ENCODE peak calls at places on chromosome 4, in six cellular contexts. G is mesendoderm, W is PC-9, C is cardiac muscle cell, L is HCT116, A is stomach. T is an unnamed sample.
A peak's percentile ranks its signal among the peaks of the same experiment; 100 is the strongest.

GRCh38 chr4:55545133-55545532 is 1.6 kb downstream of the CLOCK start:
- DNase-seq in G (peak; percentile 22), A (no peak), W (no peak), C (peak; percentile 15), L (peak; percentile 28), T (no peak)

GRCh38 chr4:159540501-159540900 is 437.6 kb downstream of the RAPGEF2 start:
- DNase-seq in C (no peak), L (no peak), G (peak; percentile 36), A (no peak), W (no peak), T (no peak)

GRCh38 chr4:20305976-20306375 is 54.3 kb downstream of the SLIT2 start:
- DNase-seq in C (peak; percentile 64), G (no peak), A (no peak), W (no peak), L (no peak), T (no peak)

GRCh38 chr4:142713282-142714030 is 132.6 kb downstream of the INPP4B start:
- DNase-seq in G (no peak), C (no peak), A (no peak), W (no peak), L (no peak), T (peak; percentile 65)

GRCh38 chr4:54614094-54614493 is 43.7 kb upstream of the KIT start:
- DNase-seq in C (no peak), W (no peak), A (no peak), G (no peak), L (no peak), T (no peak)

GRCh38 chr4:47747846-47748494 is 89.9 kb downstream of the CORIN start:
- DNase-seq in G (no peak), C (no peak), A (no peak), L (no peak), W (no peak), T (no peak)

GRCh38 chr4:33071552-33071951 is 2351.4 kb downstream of the PCDH7 start:
- DNase-seq in C (peak; percentile 74), G (no peak), W (no peak), L (no peak), A (no peak), T (no peak)

GRCh38 chr4:39987505-39987904 is 9.8 kb upstream of the PDS5A start:
- DNase-seq in G (no peak), C (no peak), W (no peak), L (no peak), A (no peak), T (no peak)

GRCh38 chr4:23373269-23373668 is 516.6 kb downstream of the PPARGC1A start:
- DNase-seq in L (no peak), C (peak; percentile 70), A (peak; percentile 79), W (peak; percentile 83), G (peak; percentile 87), T (no peak)

GRCh38 chr4:64417974-64418373 is 8.7 kb upstream of the TECRL start:
- DNase-seq in L (no peak), C (peak; percentile 2), W (no peak), G (no peak), A (no peak), T (no peak)

GRCh38 chr4:182277402-182277801 is 34.2 kb downstream of the TENM3 start:
- DNase-seq in C (no peak), G (no peak), W (no peak), L (no peak), A (no peak), T (no peak)

GRCh38 chr4:92618968-92619367 is 315.2 kb downstream of the GRID2 start:
- DNase-seq in W (no peak), C (peak; percentile 2), L (no peak), G (no peak), A (no peak), T (no peak)

GRCh38 chr4:26568446-26568994 is 15.4 kb upstream of the TBC1D19 start:
- DNase-seq in W (no peak), C (peak; percentile 58), A (no peak), G (peak; percentile 38), L (peak; percentile 93), T (no peak)

GRCh38 chr4:112069110-112069509 is 76.1 kb upstream of the FAM241A start:
- DNase-seq in A (no peak), G (no peak), L (no peak), W (no peak), C (peak; percentile 25), T (no peak)

GRCh38 chr4:119653990-119654389 is 25.4 kb upstream of the PDE5A start:
- DNase-seq in W (no peak), G (no peak), C (no peak), L (no peak), A (no peak), T (no peak)

GRCh38 chr4:161573836-161574235 is 590.0 kb downstream of the FSTL5 start:
- DNase-seq in G (peak; percentile 26), L (no peak), C (peak; percentile 1), A (no peak), W (no peak), T (no peak)

GRCh38 chr4:123064390-123064789 is 142.0 kb upstream of the NUDT6 start:
- DNase-seq in L (no peak), A (no peak), G (no peak), W (no peak), C (peak; percentile 70), T (no peak)

GRCh38 chr4:90841676-90842075 is 714.5 kb downstream of the CCSER1 start:
- DNase-seq in W (no peak), G (no peak), L (no peak), A (no peak), C (peak; percentile 34), T (no peak)

GRCh38 chr4:73817341-73817740 is 19.1 kb upstream of the CXCL6 start:
- DNase-seq in L (no peak), A (no peak), C (no peak), W (no peak), G (peak; percentile 7), T (no peak)

GRCh38 chr4:55172694-55173287 is 47.4 kb upstream of the KDR start:
- DNase-seq in W (peak; percentile 22), L (no peak), C (peak; percentile 82), G (peak; percentile 43), A (no peak), T (no peak)

GRCh38 chr4:101197350-101197749 is 150.0 kb downstream of the PPP3CA start:
- DNase-seq in W (no peak), C (no peak), A (no peak), L (no peak), G (no peak), T (no peak)

GRCh38 chr4:52317981-52318380 is 266.9 kb downstream of the SPATA18 start:
- DNase-seq in L (no peak), C (no peak), W (no peak), G (no peak), A (no peak), T (no peak)

GRCh38 chr4:112379306-112379705 is 82.1 kb downstream of the ALPK1 start:
- DNase-seq in C (no peak), G (peak; percentile 90), L (no peak), A (no peak), W (no peak), T (no peak)

GRCh38 chr4:169231647-169232262 is 39.0 kb downstream of the SH3RF1 start:
- DNase-seq in L (no peak), W (no peak), C (no peak), A (no peak), G (no peak), T (no peak)

GRCh38 chr4:186078977-186079697 is 10.2 kb downstream of the TLR3 start:
- DNase-seq in C (peak; percentile 3), W (peak; percentile 27), L (no peak), A (no peak), G (peak; percentile 91), T (no peak)
- H3K4me3 ChIP-seq in C (no peak overlapping the region), W (peak overlapping the region; percentile 36), L (no peak overlapping the region), A (no peak overlapping the region), G (no peak overlapping the region), T (no peak overlapping the region)

GRCh38 chr4:19026281-19026680 is 1004.7 kb upstream of the LCORL start:
- DNase-seq in L (no peak), C (peak; percentile 24), A (no peak), G (no peak), W (no peak), T (no peak)

GRCh38 chr4:19034089-19034488 is 1012.5 kb upstream of the LCORL start:
- DNase-seq in G (no peak), C (no peak), A (no peak), W (no peak), L (no peak), T (no peak)

GRCh38 chr4:19025031-19025430 is 1003.5 kb upstream of the LCORL start:
- DNase-seq in L (no peak), G (peak; percentile 18), C (no peak), W (no peak), A (no peak), T (no peak)

GRCh38 chr4:19030536-19030935 is 1009.0 kb upstream of the LCORL start:
- DNase-seq in L (no peak), G (no peak), W (no peak), A (no peak), C (no peak), T (no peak)

GRCh38 chr4:19030048-19030447 is 1008.5 kb upstream of the LCORL start:
- DNase-seq in C (peak; percentile 2), W (peak; percentile 3), A (no peak), G (peak; percentile 40), L (no peak), T (no peak)
- H3K4me1 ChIP-seq in C (peaks cover 14% of the 10 kb centered on the region), W (no peaks in the 10 kb centered on the region), A (no peaks in the 10 kb centered on the region), G (no peaks in the 10 kb centered on the region), L (no peaks in the 10 kb centered on the region), T (no peaks in the 10 kb centered on the region)

GRCh38 chr4:77600521-77601451 is 4.8 kb upstream of the CXCL13 start:
- DNase-seq in G (peak; percentile 59), W (no peak), A (peak; percentile 45), L (peak; percentile 37), C (peak; percentile 61), T (no peak)

GRCh38 chr4:77605210-77605902 is at the start of gene CXCL13:
- DNase-seq in L (no peak), W (no peak), A (no peak), G (no peak), C (no peak), T (no peak)

GRCh38 chr4:77599378-77599777 is 6.2 kb upstream of the CXCL13 start:
- DNase-seq in W (no peak), L (peak; percentile 53), G (peak; percentile 66), C (peak; percentile 68), A (peak; percentile 28), T (no peak)

GRCh38 chr4:77601614-77602187 is 3.9 kb upstream of the CXCL13 start:
- DNase-seq in L (no peak), A (no peak), G (no peak), C (no peak), W (no peak), T (no peak)
- H3K4me3 ChIP-seq in L (no peak overlapping the region), A (no peak overlapping the region), G (no peak overlapping the region), C (no peak overlapping the region), W (no peak overlapping the region), T (no peak overlapping the region)

DNA sequence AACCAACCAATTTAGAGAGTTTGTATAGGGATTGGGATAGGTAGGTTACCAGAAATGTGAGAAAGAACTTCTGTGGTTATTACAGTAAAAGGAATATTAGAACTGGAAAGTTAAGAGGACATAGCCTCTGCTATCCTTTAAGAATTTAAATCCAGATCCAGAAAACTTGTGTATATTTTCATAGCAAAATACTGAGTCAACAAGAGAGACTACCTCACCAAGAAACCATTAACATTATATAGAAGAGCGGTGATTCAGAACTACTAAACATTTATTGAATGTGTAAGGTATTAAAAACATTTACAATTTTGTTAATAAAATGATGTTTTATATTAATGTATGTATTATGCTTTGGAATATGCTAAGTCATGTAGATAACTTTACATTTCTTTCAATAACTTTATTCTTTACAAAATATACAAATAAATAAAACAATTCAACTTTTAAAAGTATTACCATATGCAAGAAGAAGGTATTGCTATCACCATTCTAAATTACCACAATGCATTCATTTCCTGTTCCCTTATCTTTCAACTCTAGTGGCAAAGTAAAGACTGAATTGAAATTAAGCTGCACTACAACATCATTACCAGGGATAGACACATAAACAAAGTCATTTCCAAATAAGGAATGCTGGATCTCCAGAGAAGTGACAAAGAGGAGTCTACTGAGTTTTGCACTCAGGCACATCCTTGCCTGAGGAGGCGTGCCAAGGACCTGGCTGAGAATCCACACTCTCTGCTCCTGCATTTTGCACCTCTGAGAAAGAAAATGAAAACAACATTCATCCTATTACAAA is 6.1 kb upstream of the BDH2 start:
- DNase-seq in W (no peak), A (no peak), L (no peak), C (peak; percentile 16), G (no peak), T (no peak)
- H3K4me1 ChIP-seq in W (no peaks in the 10 kb centered on the region), A (no peaks in the 10 kb centered on the region), L (no peaks in the 10 kb centered on the region), C (no peaks in the 10 kb centered on the region), G (no peaks in the 10 kb centered on the region), T (no peaks in the 10 kb centered on the region)

T was measured in CD4-positive, CD25-positive, alpha-beta regulatory T cell.